ENCODE peak calls at places on chromosomes 11 and 22, in four cellular contexts. One of them, this sample, is unnamed.

GRCh38 chr22:49703990-49704344 is 123.7 kb downstream of the BRD1 start:
- DNase-seq in HL-60: no peak
- DNase-seq in GM12878: no peak
- DNase-seq in K562: no peak
- DNase-seq in this sample: no peak

GRCh38 chr11:122709042-122709760 is 53.7 kb downstream of the UBASH3B start:
- DNase-seq in K562: no peak
- DNase-seq in GM12878: no peak
- DNase-seq in HL-60: no peak
- DNase-seq in this sample: no peak

GRCh38 chr22:49862408-49862776 is 8.7 kb downstream of the ZBED4 start:
- DNase-seq in HL-60: no peak
- DNase-seq in K562: no peak
- DNase-seq in GM12878: no peak
- DNase-seq in this sample: no peak

GRCh38 chr11:127656266-127656879 is 655.8 kb upstream of the KIRREL3 start:
- DNase-seq in GM12878: no peak
- DNase-seq in K562: no peak
- DNase-seq in HL-60: no peak
- DNase-seq in this sample: no peak

GRCh38 chr11:104891135-104891534 is 7.1 kb downstream of the CASP12 start:
- DNase-seq in K562: no peak
- DNase-seq in HL-60: no peak
- DNase-seq in GM12878: no peak
- DNase-seq in this sample: no peak

GRCh38 chr11:84671325-84672019 is 955.7 kb downstream of the DLG2 start:
- DNase-seq in GM12878: no peak
- DNase-seq in K562: no peak
- DNase-seq in HL-60: no peak
- DNase-seq in this sample: no peak

GRCh38 chr11:12772324-12772723 is 98.1 kb downstream of the TEAD1 start:
- DNase-seq in GM12878: no peak
- DNase-seq in K562: no peak
- DNase-seq in HL-60: no peak
- DNase-seq in this sample: no peak

GRCh38 chr11:10655931-10656576 is 37.5 kb downstream of the IRAG1 start:
- DNase-seq in GM12878: no peak
- DNase-seq in K562: no peak
- DNase-seq in HL-60: no peak
- DNase-seq in this sample: no peak

GRCh38 chr11:117986981-117987495 is 844 bp downstream of the IL10RA start:
- DNase-seq in K562: no peak
- DNase-seq in GM12878: peak
- DNase-seq in HL-60: peak
- DNase-seq in this sample: peak

GRCh38 chr22:27192135-27192900 is 534.9 kb downstream of the MIAT start:
- DNase-seq in GM12878: no peak
- DNase-seq in K562: no peak
- DNase-seq in HL-60: no peak
- DNase-seq in this sample: no peak

GRCh38 chr11:89235121-89235520 is 57.4 kb downstream of the TYR start:
- DNase-seq in HL-60: no peak
- DNase-seq in GM12878: no peak
- DNase-seq in K562: no peak
- DNase-seq in this sample: no peak

GRCh38 chr22:40799008-40799407 is 20.1 kb downstream of the SLC25A17 start:
- DNase-seq in GM12878: no peak
- DNase-seq in K562: no peak
- DNase-seq in HL-60: no peak
- DNase-seq in this sample: no peak

GRCh38 chr11:15688351-15688792 is 573.6 kb downstream of the INSC start:
- DNase-seq in GM12878: no peak
- DNase-seq in HL-60: no peak
- DNase-seq in K562: no peak
- DNase-seq in this sample: no peak

GRCh38 chr11:130180491-130180890 is 20.9 kb downstream of the ST14 start:
- DNase-seq in HL-60: no peak
- DNase-seq in K562: no peak
- DNase-seq in GM12878: no peak
- DNase-seq in this sample: no peak

GRCh38 chr11:70016666-70017347 is 61.3 kb upstream of the ANO1 start:
- DNase-seq in GM12878: no peak
- DNase-seq in HL-60: no peak
- DNase-seq in K562: no peak
- DNase-seq in this sample: no peak

GRCh38 chr11:76626921-76627391 is 43.6 kb downstream of the LRRC32 start:
- DNase-seq in HL-60: peak
- DNase-seq in GM12878: peak
- DNase-seq in K562: no peak
- DNase-seq in this sample: peak

GRCh38 chr11:121807051-121807450 is 309.0 kb downstream of the BLID start:
- DNase-seq in HL-60: no peak
- DNase-seq in GM12878: no peak
- DNase-seq in K562: no peak
- DNase-seq in this sample: no peak

GRCh38 chr22:39545310-39546063 is 12.9 kb upstream of the RPS19BP1 start:
- DNase-seq in GM12878: no peak
- DNase-seq in K562: peak
- DNase-seq in HL-60: no peak
- DNase-seq in this sample: no peak

GRCh38 chr11:94876222-94876621 is 97.1 kb downstream of the CWC15 start:
- DNase-seq in K562: no peak
- DNase-seq in HL-60: no peak
- DNase-seq in GM12878: no peak
- DNase-seq in this sample: no peak

GRCh38 chr22:31646186-31647019 is 15.6 kb downstream of the PISD start:
- DNase-seq in HL-60: no peak
- DNase-seq in K562: no peak
- DNase-seq in GM12878: no peak
- DNase-seq in this sample: no peak

GRCh38 chr22:39471421-39472141 is 14.8 kb downstream of the MGAT3 start:
- DNase-seq in GM12878: peak
- DNase-seq in K562: peak
- DNase-seq in HL-60: no peak
- DNase-seq in this sample: no peak

GRCh38 chr11:14336507-14337503 is 22.2 kb downstream of the RRAS2 start:
- DNase-seq in GM12878: no peak
- DNase-seq in HL-60: no peak
- DNase-seq in K562: peak
- DNase-seq in this sample: no peak

GRCh38 chr11:35178862-35179261 is 39.9 kb downstream of the CD44 start:
- DNase-seq in HL-60: no peak
- DNase-seq in K562: no peak
- DNase-seq in GM12878: no peak
- DNase-seq in this sample: no peak

GRCh38 chr22:18095101-18095805 is 15.4 kb upstream of the TUBA8 start:
- DNase-seq in K562: no peak
- DNase-seq in HL-60: no peak
- DNase-seq in GM12878: no peak
- DNase-seq in this sample: no peak

GRCh38 chr11:117171648-117172051 is 6.9 kb upstream of the SIDT2 start:
- DNase-seq in GM12878: no peak
- DNase-seq in K562: peak
- DNase-seq in HL-60: no peak
- DNase-seq in this sample: no peak

GRCh38 chr22:25237503-25237902 is 18.1 kb downstream of the CRYBB2 start:
- DNase-seq in GM12878: no peak
- DNase-seq in K562: no peak
- DNase-seq in HL-60: no peak
- DNase-seq in this sample: no peak

GRCh38 chr11:83078269-83078668 is 6.6 kb upstream of the RAB30 start:
- DNase-seq in GM12878: no peak
- DNase-seq in K562: no peak
- DNase-seq in HL-60: no peak
- DNase-seq in this sample: no peak

GRCh38 chr11:130023204-130023603 is 20.6 kb upstream of the PRDM10 start:
- DNase-seq in K562: no peak
- DNase-seq in GM12878: peak
- DNase-seq in HL-60: no peak
- DNase-seq in this sample: peak

DNA sequence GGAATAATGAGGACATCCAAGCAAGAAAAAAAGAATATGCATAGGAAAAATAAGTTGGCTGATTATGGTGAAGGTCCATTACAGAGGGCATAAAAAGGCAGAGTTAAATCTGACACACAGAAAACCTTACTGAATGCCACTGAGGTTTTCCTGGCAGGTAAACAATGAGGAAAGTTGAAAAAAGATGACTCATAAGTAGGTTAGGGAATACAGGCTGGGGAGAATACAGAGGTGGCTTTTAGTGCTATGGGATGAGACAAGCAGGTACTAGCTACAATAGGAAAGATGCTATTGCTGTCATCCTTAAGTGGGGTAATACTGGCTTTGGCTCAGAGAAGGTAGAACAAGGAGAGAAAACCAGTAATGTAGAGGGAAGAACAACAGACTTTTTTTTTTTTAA is 44.7 kb downstream of the CSTF3 start:
- DNase-seq in GM12878: no peak
- DNase-seq in HL-60: no peak
- DNase-seq in K562: no peak
- DNase-seq in this sample: no peak
- TF ChIP-seq SPI1 in GM12878: no peak
- TF ChIP-seq SPI1 in HL-60: no peak
- TF ChIP-seq SPI1 in K562: no peak
- TF ChIP-seq SPI1 in this sample: no peak

GRCh38 chr11:108345767-108346166 is 121.6 kb downstream of the C11orf65 start:
- DNase-seq in HL-60: no peak
- DNase-seq in K562: no peak
- DNase-seq in GM12878: no peak
- DNase-seq in this sample: no peak

GRCh38 chr11:108340958-108341357 is 118.1 kb downstream of the ATM start:
- DNase-seq in K562: peak
- DNase-seq in HL-60: no peak
- DNase-seq in GM12878: no peak
- DNase-seq in this sample: no peak

GRCh38 chr11:108346451-108346850 is 120.9 kb downstream of the C11orf65 start:
- DNase-seq in GM12878: no peak
- DNase-seq in K562: no peak
- DNase-seq in HL-60: no peak
- DNase-seq in this sample: no peak

GRCh38 chr11:108341654-108342053 is 118.8 kb downstream of the ATM start:
- DNase-seq in K562: no peak
- DNase-seq in GM12878: no peak
- DNase-seq in HL-60: no peak
- DNase-seq in this sample: no peak

DNA sequence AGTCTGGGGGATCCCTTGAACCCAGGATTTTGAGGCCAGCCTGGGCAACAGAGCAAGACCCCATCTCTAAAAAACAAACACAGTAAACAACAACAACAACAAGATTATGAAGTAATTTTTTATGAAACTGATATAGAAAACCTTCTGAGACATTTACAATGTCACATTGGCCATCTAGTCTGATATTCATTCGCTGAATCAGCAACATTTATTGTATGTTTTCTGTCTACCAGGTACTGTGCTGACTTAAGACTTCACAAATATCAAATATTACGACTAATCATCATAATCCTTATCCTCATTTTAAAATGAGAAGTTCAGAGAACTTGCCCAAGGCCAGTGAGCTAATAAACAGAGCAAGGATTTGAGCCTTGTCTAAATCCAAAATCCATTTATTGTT is 120.8 kb downstream of the ATM start:
- DNase-seq in GM12878: no peak
- DNase-seq in K562: no peak
- DNase-seq in HL-60: no peak
- DNase-seq in this sample: no peak
- TF ChIP-seq SPI1 in GM12878: no peak
- TF ChIP-seq SPI1 in K562: no peak
- TF ChIP-seq SPI1 in HL-60: no peak
- TF ChIP-seq SPI1 in this sample: no peak

DNA sequence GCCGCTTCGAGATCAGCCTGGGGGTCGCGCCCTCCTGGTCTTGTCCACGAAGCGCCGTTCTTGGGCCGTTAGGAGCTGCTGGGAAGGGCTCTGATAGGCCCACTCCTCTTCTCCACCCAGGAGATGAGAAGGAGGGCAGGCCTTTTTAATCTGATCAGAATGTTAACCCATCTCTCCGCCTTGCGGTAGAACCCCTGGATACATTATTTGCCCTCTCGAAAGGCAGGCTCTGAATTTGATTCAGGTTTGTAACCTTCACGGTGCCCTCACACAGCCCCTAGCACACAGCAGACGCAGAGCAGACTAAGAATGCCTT is at the start of gene CCDC83:
- DNase-seq in K562: no peak
- DNase-seq in HL-60: no peak
- DNase-seq in GM12878: no peak
- DNase-seq in this sample: no peak
- TF ChIP-seq SPI1 in K562: no peak
- TF ChIP-seq SPI1 in HL-60: no peak
- TF ChIP-seq SPI1 in GM12878: no peak
- TF ChIP-seq SPI1 in this sample: no peak

GRCh38 chr11:8034604-8035224 is 46.3 kb upstream of the TUB start:
- DNase-seq in GM12878: no peak
- DNase-seq in HL-60: no peak
- DNase-seq in K562: no peak
- DNase-seq in this sample: no peak

GRCh38 chr11:8036002-8036802 is 44.8 kb upstream of the TUB start:
- DNase-seq in GM12878: no peak
- DNase-seq in HL-60: no peak
- DNase-seq in K562: no peak
- DNase-seq in this sample: no peak

GRCh38 chr11:8036986-8037385 is 44.0 kb upstream of the TUB start:
- DNase-seq in GM12878: no peak
- DNase-seq in K562: no peak
- DNase-seq in HL-60: no peak
- DNase-seq in this sample: no peak

GRCh38 chr11:8033791-8034585 is 46.9 kb downstream of the EIF3F start:
- DNase-seq in HL-60: no peak
- DNase-seq in K562: no peak
- DNase-seq in GM12878: no peak
- DNase-seq in this sample: no peak

DNA sequence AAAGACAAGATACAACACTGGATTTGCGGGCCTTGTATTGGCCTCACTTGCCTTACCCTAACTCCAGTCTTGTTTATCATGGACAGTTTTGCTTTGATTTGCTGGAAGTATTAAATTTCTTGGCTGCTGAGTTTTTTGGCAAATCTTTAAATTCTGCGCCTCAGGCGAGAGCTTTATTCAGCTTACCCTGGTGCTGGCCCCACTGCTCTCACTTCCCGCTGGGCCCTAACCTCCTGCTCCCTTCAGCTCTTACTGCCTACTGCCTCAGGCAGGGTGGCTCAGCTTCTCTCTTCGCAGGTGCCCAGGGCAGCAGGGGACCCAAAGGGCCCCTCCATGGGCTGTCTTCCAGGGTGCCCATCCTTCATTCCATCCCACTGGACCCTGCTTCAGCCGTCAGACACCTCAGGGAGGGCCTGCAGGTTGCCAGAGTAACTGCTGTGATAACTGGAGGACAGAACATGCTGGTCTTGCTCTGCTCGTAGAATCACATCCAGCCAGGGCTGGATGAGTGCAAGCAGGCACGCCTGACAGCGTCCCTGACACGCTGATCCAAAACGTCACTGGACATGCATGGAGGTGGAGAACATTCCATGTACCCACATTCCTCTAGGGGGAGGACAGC is 45.7 kb upstream of the TUB start:
- DNase-seq in K562: no peak
- DNase-seq in HL-60: no peak
- DNase-seq in GM12878: no peak
- DNase-seq in this sample: no peak
- TF ChIP-seq SPI1 in K562: no peak
- TF ChIP-seq SPI1 in HL-60: no peak
- TF ChIP-seq SPI1 in GM12878: no peak
- TF ChIP-seq SPI1 in this sample: no peak